ENCODE peak calls at places on chromosome 18, in nine cellular contexts. Z, L, J, H, I, W, S, O and B are unnamed samples.

GRCh38 chr18:59477849-59478248 is 118.8 kb upstream of the LMAN1 start:
- DNase-seq in L (no peak), Z (no peak), I (no peak), H (no peak), J (no peak), S (no peak), O (no peak), W (no peak), B (no peak)

GRCh38 chr18:59918320-59918755 is 18.5 kb downstream of the PMAIP1 start:
- DNase-seq in I (peak), H (no peak), O (peak), W (peak), J (peak), S (peak), Z (no peak), L (no peak), B (no peak)

GRCh38 chr18:68847219-68847860 is 49.5 kb downstream of the CCDC102B start:
- DNase-seq in S (no peak), Z (no peak), J (no peak), I (no peak), W (no peak), H (no peak), O (no peak), L (no peak), B (no peak)

GRCh38 chr18:36850527-36851201 is 21.7 kb downstream of the KIAA1328 start:
- DNase-seq in O (no peak), L (no peak), J (no peak), Z (no peak), I (no peak), S (no peak), H (no peak), W (no peak), B (no peak)

GRCh38 chr18:9575558-9575957 is 38.8 kb downstream of the PPP4R1 start:
- DNase-seq in H (peak), O (no peak), L (peak), W (peak), J (peak), Z (no peak), I (peak), S (no peak), B (no peak)

GRCh38 chr18:57989536-57989935 is 54.5 kb upstream of the NEDD4L start:
- DNase-seq in S (no peak), Z (no peak), O (no peak), J (no peak), L (no peak), I (no peak), H (no peak), W (no peak), B (no peak)

GRCh38 chr18:1627494-1627893 is 722.8 kb downstream of the ADCYAP1 start:
- DNase-seq in I (no peak), O (no peak), J (no peak), H (no peak), L (no peak), W (no peak), Z (no peak), S (no peak), B (no peak)

GRCh38 chr18:57544958-57545661 is 41.4 kb downstream of the FECH start:
- DNase-seq in L (no peak), H (no peak), I (no peak), Z (no peak), S (no peak), J (no peak), O (no peak), W (no peak), B (no peak)

GRCh38 chr18:23887493-23887892 is 127.1 kb upstream of the TTC39C start:
- DNase-seq in O (no peak), H (no peak), I (no peak), W (no peak), J (no peak), S (no peak), Z (no peak), L (no peak), B (no peak)

GRCh38 chr18:23618862-23619387 is 32.6 kb upstream of the NPC1 start:
- DNase-seq in J (peak), I (no peak), H (no peak), S (peak), O (no peak), W (peak), L (peak), Z (no peak), B (no peak)

GRCh38 chr18:46481048-46481846 is 175.8 kb downstream of the LOXHD1 start:
- DNase-seq in W (peak), S (no peak), L (no peak), J (no peak), O (peak), H (peak), I (peak), Z (no peak), B (peak)

GRCh38 chr18:7221424-7222155 is 9.3 kb upstream of the LRRC30 start:
- DNase-seq in Z (no peak), I (peak), O (no peak), S (no peak), H (no peak), J (no peak), L (no peak), W (peak), B (no peak)
- TF ChIP-seq CTCF in Z (no peak), I (peak), O (no peak), S (no peak), H (no peak), J (peak), L (peak), W (peak), B (no peak)

GRCh38 chr18:49061239-49061905 is 110.6 kb upstream of the SMAD7 start:
- DNase-seq in J (no peak), L (no peak), O (no peak), W (no peak), I (no peak), H (no peak), Z (no peak), S (no peak), B (no peak)

GRCh38 chr18:49061906-49062831 is 111.4 kb upstream of the SMAD7 start:
- DNase-seq in Z (no peak), L (no peak), H (no peak), J (no peak), S (no peak), O (no peak), I (peak), W (no peak), B (no peak)

GRCh38 chr18:49055787-49056186 is 105.0 kb upstream of the SMAD7 start:
- DNase-seq in S (peak), I (no peak), Z (peak), W (no peak), O (peak), L (no peak), H (peak), J (peak), B (no peak)

GRCh38 chr18:49062832-49063226 is 112.1 kb upstream of the SMAD7 start:
- DNase-seq in Z (no peak), J (no peak), W (no peak), O (no peak), H (no peak), S (no peak), I (no peak), L (no peak), B (no peak)

GRCh38 chr18:49059028-49059670 is 108.4 kb upstream of the SMAD7 start:
- DNase-seq in J (no peak), W (no peak), I (no peak), H (no peak), S (no peak), L (no peak), Z (no peak), O (no peak), B (no peak)
- TF ChIP-seq CTCF in J (peak), W (peak), I (peak), H (no peak), S (no peak), L (no peak), Z (no peak), O (no peak), B (no peak)

GRCh38 chr18:12373771-12374116 is 3.3 kb downstream of the AFG3L2 start:
- DNase-seq in S (no peak), W (no peak), H (no peak), O (no peak), Z (no peak), L (no peak), J (no peak), I (no peak), B (no peak)
- TF ChIP-seq CTCF in S (no peak), W (no peak), H (no peak), O (no peak), Z (no peak), L (no peak), J (no peak), I (no peak), B (no peak)

GRCh38 chr18:78912862-78913261 is 66.8 kb upstream of the SALL3 start:
- DNase-seq in Z (peak), I (no peak), H (no peak), L (no peak), S (no peak), O (no peak), J (peak), W (peak), B (no peak)
- TF ChIP-seq CTCF in Z (no peak), I (no peak), H (no peak), L (no peak), S (no peak), O (no peak), J (no peak), W (no peak), B (no peak)

GRCh38 chr18:35371412-35372195 is 5.5 kb downstream of the ZNF396 start:
- DNase-seq in S (no peak), H (no peak), O (no peak), L (no peak), J (no peak), Z (no peak), W (no peak), I (no peak), B (no peak)

GRCh38 chr18:35376742-35377695 is at the start of gene ZNF396:
- DNase-seq in W (peak), I (peak), L (peak), S (peak), H (peak), J (peak), O (peak), Z (peak), B (peak)

GRCh38 chr18:35379421-35379820 is 2.3 kb upstream of the ZNF396 start:
- DNase-seq in W (no peak), L (no peak), J (no peak), O (no peak), Z (no peak), S (no peak), H (no peak), I (no peak), B (no peak)

GRCh38 chr18:35378206-35378795 is 1.2 kb upstream of the ZNF396 start:
- DNase-seq in Z (no peak), L (no peak), J (no peak), O (no peak), I (no peak), H (no peak), W (no peak), S (no peak), B (no peak)

GRCh38 chr18:35376393-35376741 is 770 bp downstream of the ZNF396 start:
- DNase-seq in S (peak), O (no peak), J (peak), Z (no peak), I (peak), H (no peak), W (peak), L (peak), B (peak)
- TF ChIP-seq CTCF in S (no peak), O (no peak), J (no peak), Z (no peak), I (peak), H (no peak), W (no peak), L (no peak), B (no peak)